ENCODE peak calls at places on chromosomes 13 and 19, in four cellular contexts. S, W, J and Y are unnamed samples.

GRCh38 chr13:50843256-50844043 is at the start of gene DLEU7:
- DNase-seq in S (no peak), W (no peak), J (peak), Y (no peak)

GRCh38 chr19:52170863-52171320 is 529 bp downstream of the ZNF836 start:
- DNase-seq in J (peak), S (peak), W (no peak), Y (no peak)

GRCh38 chr13:79741006-79741405 is 260.1 kb downstream of the NDFIP2 start:
- DNase-seq in J (no peak), S (no peak), W (no peak), Y (no peak)

GRCh38 chr13:112606125-112607001 is 18.4 kb upstream of the TUBGCP3 start:
- DNase-seq in W (peak), S (peak), J (peak), Y (peak)

GRCh38 chr13:70375718-70376117 is 267.5 kb upstream of the KLHL1 start:
- DNase-seq in W (no peak), S (no peak), J (no peak), Y (no peak)

GRCh38 chr19:30052122-30053075 is 110.4 kb downstream of the URI1 start:
- DNase-seq in W (no peak), S (no peak), J (no peak), Y (no peak)

GRCh38 chr13:39618546-39618945 is 15.6 kb upstream of the LHFPL6 start:
- DNase-seq in J (no peak), S (no peak), W (no peak), Y (no peak)

GRCh38 chr13:41960195-41960699 is 662 bp downstream of the VWA8 start:
- DNase-seq in S (no peak), J (no peak), W (no peak), Y (no peak)

GRCh38 chr19:18204394-18205179 is 745 bp upstream of the RAB3A start:
- DNase-seq in W (no peak), S (peak), J (peak), Y (no peak)

GRCh38 chr19:16896913-16897571 is 8.2 kb downstream of the F2RL3 start:
- DNase-seq in J (peak), W (peak), S (peak), Y (peak)

GRCh38 chr19:48676887-48677286 is 4.1 kb upstream of the NTN5 start:
- DNase-seq in S (no peak), J (no peak), W (no peak), Y (no peak)

GRCh38 chr19:49761625-49762311 is 1.3 kb downstream of the TSKS start:
- DNase-seq in W (no peak), J (no peak), S (no peak), Y (no peak)

GRCh38 chr19:6740589-6741348 is 1.3 kb downstream of the TRIP10 start:
- DNase-seq in W (no peak), S (peak), J (peak), Y (peak)

GRCh38 chr19:56356944-56357343 is 36.4 kb downstream of the ZNF582 start:
- DNase-seq in S (no peak), W (no peak), J (no peak), Y (no peak)

GRCh38 chr19:18117364-18117691 is 19.8 kb downstream of the MAST3 start:
- DNase-seq in J (no peak), S (no peak), W (no peak), Y (no peak)

GRCh38 chr19:47074621-47075020 is 26.2 kb upstream of the TMEM160 start:
- DNase-seq in S (no peak), W (no peak), J (no peak), Y (no peak)

GRCh38 chr19:43625918-43626579 is 6.6 kb upstream of the ZNF428 start:
- DNase-seq in W (no peak), J (no peak), S (no peak), Y (peak)
- TF ChIP-seq CTCF in W (no peak), J (no peak), S (no peak), Y (no peak)

GRCh38 chr13:35992964-35993363 is 138.2 kb downstream of the DCLK1 start:
- DNase-seq in S (no peak), W (no peak), J (no peak), Y (no peak)

GRCh38 chr13:35987572-35988513 is 143.3 kb downstream of the DCLK1 start:
- DNase-seq in J (no peak), W (no peak), S (no peak), Y (no peak)

GRCh38 chr13:35988648-35989081 is 142.5 kb downstream of the DCLK1 start:
- DNase-seq in W (no peak), J (no peak), S (no peak), Y (no peak)

GRCh38 chr13:35994131-35994966 is 136.8 kb downstream of the DCLK1 start:
- DNase-seq in W (no peak), S (no peak), J (no peak), Y (no peak)

DNA sequence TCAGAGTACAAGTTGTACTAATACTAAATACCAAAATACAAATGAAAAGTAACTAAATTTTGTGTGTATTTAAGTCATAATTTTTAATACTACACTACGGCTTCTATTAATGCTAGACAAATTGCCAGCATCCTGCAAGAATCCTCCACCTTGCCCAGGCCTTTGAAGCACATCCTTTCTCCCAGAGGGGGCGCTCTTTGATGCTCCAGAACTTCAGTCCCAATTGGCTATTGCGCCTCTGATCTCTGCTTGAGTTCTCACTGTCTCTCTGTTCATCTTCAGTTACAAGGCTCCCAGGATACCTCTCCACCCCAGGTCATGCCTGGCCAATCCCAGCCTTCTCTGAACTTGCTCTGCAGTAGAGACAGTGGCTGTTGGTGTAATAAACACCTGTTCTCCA is 141.0 kb downstream of the DCLK1 start:
- DNase-seq in W (no peak), S (no peak), J (no peak), Y (no peak)
- TF ChIP-seq CTCF in W (no peak), S (no peak), J (no peak), Y (no peak)

GRCh38 chr13:91647361-91647970 is 249.0 kb downstream of the GPC5 start:
- DNase-seq in W (no peak), S (no peak), J (no peak), Y (peak)
- TF ChIP-seq CTCF in W (no peak), S (no peak), J (peak), Y (peak)

GRCh38 chr13:45623516-45624090 is 8.1 kb upstream of the ERICH6B start:
- DNase-seq in S (no peak), J (no peak), W (no peak), Y (peak)
- TF ChIP-seq CTCF in S (no peak), J (peak), W (no peak), Y (no peak)

GRCh38 chr19:50796128-50796633 is 6.0 kb downstream of the ACP4 start:
- DNase-seq in W (no peak), J (no peak), S (no peak), Y (no peak)
- TF ChIP-seq CTCF in W (no peak), J (no peak), S (no peak), Y (no peak)

DNA sequence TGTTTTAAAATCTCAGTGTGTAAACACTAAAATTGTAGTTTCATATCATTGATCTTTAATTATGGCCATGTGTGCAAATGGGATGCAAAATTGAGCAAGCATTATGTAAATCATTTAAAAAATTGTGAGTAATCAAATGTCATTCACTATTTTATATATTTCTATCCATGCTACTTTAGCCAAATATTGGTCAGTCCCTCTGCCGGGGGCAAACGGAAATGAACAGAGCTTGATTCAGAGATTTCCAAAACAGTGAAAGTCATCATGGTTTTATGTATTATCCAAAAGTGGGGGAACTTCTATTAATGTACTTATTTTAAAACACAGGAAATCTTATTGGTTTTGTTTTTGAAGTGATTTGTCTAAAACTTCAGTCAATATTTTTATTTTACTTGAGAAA is 219.1 kb downstream of the IRS2 start:
- DNase-seq in J (no peak), W (no peak), S (no peak), Y (no peak)
- TF ChIP-seq CTCF in J (no peak), W (no peak), S (no peak), Y (no peak)

DNA sequence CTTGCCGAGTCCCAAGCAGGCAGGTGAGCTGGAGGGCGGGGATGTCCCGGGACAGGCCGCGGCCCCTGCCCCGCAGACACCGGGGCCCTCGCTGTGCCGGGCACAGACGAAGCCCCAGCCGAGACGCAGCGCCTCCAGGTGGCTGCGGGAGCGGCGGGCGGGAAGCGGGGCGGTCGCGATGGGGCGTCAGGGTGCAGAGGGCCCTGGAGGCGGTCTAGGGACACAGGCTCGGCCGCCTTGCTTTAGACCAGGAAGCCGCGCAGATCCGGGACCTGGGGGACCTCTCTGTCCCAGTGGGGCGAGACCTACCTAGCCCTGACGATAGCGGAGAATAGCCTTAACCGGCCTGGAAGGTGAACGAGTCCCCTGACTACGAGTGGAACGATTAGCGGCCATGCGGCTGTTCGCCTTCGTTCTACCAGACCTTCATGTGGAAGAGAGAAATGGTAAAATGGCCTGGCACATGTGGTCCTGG is 4.2 kb upstream of the ZNF564 start:
- DNase-seq in J (no peak), S (no peak), W (no peak), Y (no peak)
- TF ChIP-seq CTCF in J (no peak), S (no peak), W (no peak), Y (no peak)

DNA sequence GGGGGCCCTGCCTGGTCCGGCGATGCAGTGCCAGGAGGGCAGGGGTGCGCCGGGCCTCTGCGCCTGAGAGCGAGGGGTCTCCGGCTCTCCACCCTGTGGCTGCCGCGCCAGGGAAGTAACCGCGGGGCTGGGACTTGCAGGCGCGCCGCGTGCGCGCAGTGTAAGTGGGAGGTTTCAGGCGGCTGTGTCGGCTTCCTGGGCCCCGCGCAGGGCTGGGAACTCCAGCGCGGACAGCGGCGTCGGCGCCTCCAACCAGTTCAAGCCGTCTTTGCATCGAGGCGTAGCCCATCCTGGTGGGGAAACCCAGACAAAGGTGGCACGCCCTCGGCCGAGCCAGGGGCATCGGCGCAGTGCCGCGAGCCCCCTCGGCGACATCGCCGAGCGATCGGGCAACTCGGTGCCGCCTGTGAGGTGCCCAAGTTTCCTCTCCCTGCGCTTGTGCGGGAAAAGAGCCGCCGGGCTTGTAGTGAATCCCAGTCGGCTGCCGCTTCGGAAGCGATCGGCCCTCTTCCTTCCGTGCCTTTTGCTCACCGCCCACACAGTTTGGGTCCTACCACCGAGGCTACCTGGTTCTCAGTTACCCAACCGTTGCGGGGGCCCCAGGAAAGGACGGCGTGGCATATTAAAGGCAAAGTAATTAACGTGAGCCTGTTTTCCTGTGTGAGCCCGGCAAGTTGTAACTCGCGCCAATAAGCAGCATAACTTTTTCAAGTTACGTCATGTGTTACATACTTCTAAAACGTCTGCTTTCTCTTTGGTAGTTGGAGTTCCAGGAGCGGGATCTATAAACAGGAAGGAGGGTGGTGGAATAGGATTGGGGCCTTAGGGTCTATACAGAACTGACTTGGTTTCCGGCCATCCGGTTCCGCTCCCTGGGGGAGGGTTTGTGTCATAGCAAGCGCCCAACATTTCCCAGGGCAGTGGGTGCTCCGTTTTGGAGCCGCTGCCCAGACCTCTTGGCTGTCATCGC is 1.2 kb downstream of the LRCH1 start:
- DNase-seq in S (peak), J (peak), W (peak), Y (peak)
- TF ChIP-seq CTCF in S (peak), J (no peak), W (peak), Y (no peak)

DNA sequence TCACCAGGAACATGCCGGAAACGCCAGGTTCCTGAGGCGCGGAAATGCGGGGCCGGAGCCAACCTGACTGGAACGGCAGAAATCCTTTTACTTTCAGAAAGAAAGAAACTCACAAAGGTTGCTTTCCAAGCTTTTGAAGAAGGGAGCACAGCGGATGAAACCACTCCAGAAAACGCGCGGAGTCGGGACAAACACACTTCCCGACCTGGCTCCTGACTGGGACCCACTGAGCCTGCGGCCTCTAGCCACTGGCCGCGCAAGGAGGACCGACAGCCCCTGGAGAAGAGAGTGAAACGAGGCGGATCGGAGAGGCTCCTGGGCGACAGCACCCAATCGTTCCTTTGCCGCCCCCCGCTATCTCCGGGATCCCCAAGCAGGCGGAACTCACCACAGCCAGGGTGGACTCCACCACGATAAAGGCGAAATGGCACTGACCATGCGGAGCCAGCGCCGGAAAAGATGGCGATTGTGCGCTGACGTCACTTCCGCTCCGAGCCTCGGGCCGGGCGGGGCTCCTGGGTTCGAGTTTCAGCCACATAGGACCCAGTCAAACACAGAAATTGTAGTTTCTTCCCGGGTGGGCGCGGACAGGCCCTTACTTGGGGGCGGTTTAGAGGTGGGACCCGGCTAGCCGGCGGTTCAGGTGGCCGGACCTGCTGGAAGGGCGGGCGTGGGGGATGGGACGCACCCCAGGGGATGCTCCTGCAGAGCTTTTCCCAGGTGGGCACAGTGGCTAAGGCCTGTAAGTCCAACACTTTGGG is at the start of gene ZNF121:
- DNase-seq in J (peak), S (peak), W (peak), Y (peak)
- TF ChIP-seq CTCF in J (no peak), S (no peak), W (no peak), Y (no peak)